ENCODE peak calls at places on chromosome 9, in four cellular contexts. E, A, Y and O are unnamed samples.

GRCh38 chr9:131672451-131672850 is 67.4 kb downstream of the RAPGEF1 start:
- DNase-seq in A (no peak), E (no peak), Y (no peak), O (no peak)

GRCh38 chr9:102669220-102669619 is 325.9 kb upstream of the CYLC2 start:
- DNase-seq in Y (no peak), E (no peak), A (no peak), O (no peak)

GRCh38 chr9:20744046-20744630 is 60.1 kb downstream of the FOCAD start:
- DNase-seq in E (no peak), A (no peak), Y (no peak), O (no peak)

GRCh38 chr9:128145536-128145935 is 3.7 kb upstream of the LCN2 start:
- DNase-seq in A (no peak), Y (no peak), E (peak; percentile 94), O (no peak)

GRCh38 chr9:116279230-116279629 is 125.6 kb downstream of the PAPPA start:
- DNase-seq in A (no peak), Y (peak; percentile 95), E (no peak), O (no peak)

GRCh38 chr9:112380102-112380581 is at the start of gene HSDL2:
- DNase-seq in A (peak; percentile 52), Y (no peak), E (peak; percentile 30), O (no peak)

GRCh38 chr9:21813575-21814473 is 11.4 kb downstream of the MTAP start:
- DNase-seq in Y (peak; percentile 78), E (peak; percentile 85), A (peak; percentile 63), O (peak; percentile 69)

GRCh38 chr9:121353246-121353975 is 16.6 kb downstream of the STOM start:
- DNase-seq in E (no peak), A (no peak), Y (no peak), O (no peak)

GRCh38 chr9:137463931-137464290 is 4.8 kb upstream of the NSMF start:
- DNase-seq in E (no peak), A (no peak), Y (no peak), O (no peak)

GRCh38 chr9:137462396-137463193 is 3.5 kb upstream of the NSMF start:
- DNase-seq in A (no peak), E (no peak), Y (no peak), O (no peak)

GRCh38 chr9:137461663-137462395 is 2.7 kb upstream of the NSMF start:
- DNase-seq in A (no peak), E (no peak), Y (peak; percentile 93), O (peak; percentile 78)

GRCh38 chr9:137464291-137464999 is 5.3 kb upstream of the NSMF start:
- DNase-seq in E (no peak), Y (no peak), A (no peak), O (no peak)

DNA sequence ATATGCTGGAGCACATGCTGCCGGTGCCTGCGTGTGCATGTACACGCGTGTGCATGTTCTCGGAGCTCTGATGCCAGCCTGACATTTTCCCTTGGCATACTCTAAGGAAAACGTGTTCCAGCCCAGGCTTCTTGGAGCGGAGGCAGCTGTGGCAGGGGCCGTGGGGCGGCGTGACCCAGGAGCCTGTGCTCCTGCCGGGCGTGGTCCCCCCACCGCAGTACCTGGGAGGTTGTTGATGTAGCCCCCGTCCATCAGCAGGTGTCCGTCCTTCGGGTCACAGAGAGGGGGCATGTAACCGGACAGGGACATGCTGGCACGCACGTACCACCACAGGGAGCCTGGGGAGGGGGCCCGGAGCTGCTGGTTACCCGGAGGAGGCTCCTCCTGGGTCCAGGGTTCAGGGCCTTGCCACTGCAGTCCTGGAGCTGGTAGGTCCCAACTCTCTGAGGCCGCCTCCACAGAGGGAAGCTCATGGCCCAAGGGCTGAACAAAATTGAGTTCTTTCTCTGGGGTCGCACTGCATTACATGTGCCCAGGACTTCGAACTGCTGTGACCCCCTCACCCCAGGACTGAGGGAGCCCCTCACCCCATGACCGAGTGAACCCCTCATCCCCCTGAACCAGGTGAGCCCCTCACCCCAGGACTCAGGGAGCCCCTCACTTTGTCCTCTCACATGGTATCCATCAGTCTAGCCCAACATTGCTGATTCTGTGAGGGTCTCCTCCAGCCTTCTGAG is 4.2 kb upstream of the NSMF start:
- DNase-seq in Y (no peak), A (no peak), E (no peak), O (no peak)
- TF ChIP-seq EZH2phosphoT487 in Y (no peak), A (no peak), E (no peak), O (no peak)

DNA sequence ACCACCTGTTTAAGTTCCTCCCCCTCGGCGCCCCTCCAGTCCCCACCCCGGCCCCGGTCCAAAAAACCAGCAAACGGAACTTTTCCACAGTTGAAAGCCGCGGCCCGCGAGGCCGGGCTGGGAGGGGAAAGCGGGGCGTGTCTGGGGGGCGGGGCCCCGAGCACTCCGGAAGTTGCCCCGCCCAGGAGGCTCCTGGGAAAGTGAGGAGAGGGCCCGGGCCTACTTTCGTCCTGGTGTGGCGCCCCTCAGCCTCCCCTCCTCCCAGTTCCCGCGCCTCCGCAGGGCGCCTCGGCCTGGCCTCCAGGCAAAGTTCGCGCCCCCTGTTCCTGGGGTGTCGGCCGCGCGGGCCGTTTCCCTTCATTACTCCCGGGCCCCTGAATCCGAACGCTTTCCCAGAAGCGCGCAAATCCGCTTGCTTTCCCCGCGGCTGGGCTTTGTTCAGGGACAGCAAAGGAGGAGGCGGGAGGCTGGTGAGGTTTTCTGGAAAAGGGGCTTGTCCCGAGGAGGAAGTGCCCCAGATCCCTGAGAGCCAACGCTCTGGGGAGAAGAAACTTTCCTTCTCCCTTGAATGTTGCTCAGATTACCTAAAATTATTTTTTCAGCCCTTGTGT is 4.4 kb upstream of the DMRT3 start:
- DNase-seq in E (no peak), Y (peak; percentile 92), A (no peak), O (no peak)
- TF ChIP-seq EZH2 in E (no peak), Y (no peak), A (no peak), O (no peak)

DNA sequence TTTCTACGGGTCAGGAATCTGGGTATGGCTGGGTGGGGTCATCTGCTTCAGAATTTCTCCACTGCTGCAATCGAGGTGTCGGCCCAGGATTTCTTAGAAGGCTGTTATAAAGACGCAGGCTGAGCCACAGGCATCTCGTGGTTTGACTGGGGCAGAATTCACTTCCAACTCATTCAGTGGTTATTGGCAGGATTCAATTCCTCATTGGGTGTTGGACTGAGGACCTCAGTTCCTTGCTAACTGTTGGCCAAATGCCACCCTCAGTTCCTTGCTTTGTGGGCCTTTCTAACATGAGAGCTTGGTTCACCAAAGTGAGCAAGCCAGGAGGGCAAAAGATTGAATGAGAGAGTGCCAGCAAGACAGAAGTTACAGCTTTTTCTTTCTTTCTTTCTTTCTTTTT is 265.2 kb upstream of the VLDLR start:
- DNase-seq in Y (no peak), E (peak; percentile 28), A (no peak), O (no peak)
- TF ChIP-seq EZH2phosphoT487 in Y (no peak), E (no peak), A (no peak), O (no peak)

DNA sequence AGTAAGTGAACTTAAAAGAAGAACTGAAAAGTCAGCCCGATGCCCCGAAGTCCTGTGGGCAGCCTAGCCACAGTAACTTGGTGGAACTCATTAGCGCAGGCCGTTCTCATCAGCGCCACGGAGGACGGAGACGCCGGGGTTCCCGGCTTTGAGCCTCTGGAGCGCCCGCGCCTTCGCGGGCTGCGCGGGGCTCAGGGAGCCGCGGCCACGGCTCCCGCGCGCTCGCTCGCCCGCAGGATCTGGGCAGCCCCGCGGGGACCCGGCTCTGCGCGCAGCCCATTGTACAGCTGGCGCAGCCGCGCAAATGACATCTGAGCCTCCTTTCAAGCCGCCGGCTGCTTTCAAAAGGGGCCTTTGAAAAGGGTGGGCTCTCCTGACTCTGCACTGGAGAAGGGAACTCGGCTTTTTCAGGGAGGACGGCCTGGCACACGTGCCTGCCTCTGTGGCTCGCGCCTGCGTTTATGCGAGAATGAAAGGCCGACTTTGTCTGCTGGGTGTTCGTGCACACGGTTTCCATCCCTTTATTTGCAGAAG is 40.7 kb downstream of the TLR4 start:
- DNase-seq in E (no peak), A (no peak), Y (peak; percentile 67), O (no peak)
- TF ChIP-seq EZH2 in E (no peak), A (no peak), Y (no peak), O (no peak)